ENCODE peak calls at places on chromosome 12, in seven cellular contexts. One of them, this sample, is unnamed.

GRCh38 chr12:212799-213526 is 994 bp downstream of the SLC6A12 start:
- DNase-seq in RKO: no peak
- DNase-seq in NCI-H1092: no peak
- DNase-seq in AG20443: no peak
- DNase-seq in stimulated activated CD8-positive, alpha-beta memory T cell treated with anti-CD3 and anti-CD28 coated beads, Interleukin-15, amount 100 ng/mL, for 24 hours: no peak
- DNase-seq in DMS79: no peak
- DNase-seq in DMS53: peak; percentile 61
- DNase-seq in this sample: peak; percentile 76

GRCh38 chr12:127108360-127109215 is 1158.4 kb upstream of the TMEM132C start:
- DNase-seq in RKO: peak; percentile 40
- DNase-seq in NCI-H1092: peak; percentile 7
- DNase-seq in AG20443: peak; percentile 65
- DNase-seq in stimulated activated CD8-positive, alpha-beta memory T cell treated with anti-CD3 and anti-CD28 coated beads, Interleukin-15, amount 100 ng/mL, for 24 hours: peak; percentile 11
- DNase-seq in DMS79: no peak
- DNase-seq in DMS53: peak; percentile 72
- DNase-seq in this sample: peak; percentile 51

GRCh38 chr12:115337693-115338543 is 653.9 kb upstream of the TBX3 start:
- DNase-seq in RKO: peak; percentile 89
- DNase-seq in NCI-H1092: no peak
- DNase-seq in AG20443: peak; percentile 85
- DNase-seq in stimulated activated CD8-positive, alpha-beta memory T cell treated with anti-CD3 and anti-CD28 coated beads, Interleukin-15, amount 100 ng/mL, for 24 hours: no peak
- DNase-seq in DMS79: peak; percentile 97
- DNase-seq in DMS53: peak; percentile 39
- DNase-seq in this sample: peak; percentile 74

GRCh38 chr12:71456990-71457389 is 17.4 kb downstream of the LGR5 start:
- DNase-seq in RKO: no peak
- DNase-seq in NCI-H1092: no peak
- DNase-seq in AG20443: no peak
- DNase-seq in stimulated activated CD8-positive, alpha-beta memory T cell treated with anti-CD3 and anti-CD28 coated beads, Interleukin-15, amount 100 ng/mL, for 24 hours: no peak
- DNase-seq in DMS79: no peak
- DNase-seq in DMS53: no peak
- DNase-seq in this sample: no peak

GRCh38 chr12:93442411-93443340 is 929 bp upstream of the UBE2N start:
- DNase-seq in RKO: peak; percentile 23
- DNase-seq in NCI-H1092: no peak
- DNase-seq in AG20443: no peak
- DNase-seq in stimulated activated CD8-positive, alpha-beta memory T cell treated with anti-CD3 and anti-CD28 coated beads, Interleukin-15, amount 100 ng/mL, for 24 hours: no peak
- DNase-seq in DMS79: peak; percentile 53
- DNase-seq in DMS53: peak; percentile 61
- DNase-seq in this sample: peak; percentile 63

GRCh38 chr12:16796168-16796567 is 190.2 kb upstream of the LMO3 start:
- DNase-seq in RKO: no peak
- DNase-seq in NCI-H1092: no peak
- DNase-seq in AG20443: no peak
- DNase-seq in stimulated activated CD8-positive, alpha-beta memory T cell treated with anti-CD3 and anti-CD28 coated beads, Interleukin-15, amount 100 ng/mL, for 24 hours: no peak
- DNase-seq in DMS79: no peak
- DNase-seq in DMS53: no peak
- DNase-seq in this sample: no peak

GRCh38 chr12:4977104-4977503 is 66.6 kb upstream of the KCNA5 start:
- DNase-seq in RKO: no peak
- DNase-seq in NCI-H1092: no peak
- DNase-seq in AG20443: no peak
- DNase-seq in stimulated activated CD8-positive, alpha-beta memory T cell treated with anti-CD3 and anti-CD28 coated beads, Interleukin-15, amount 100 ng/mL, for 24 hours: no peak
- DNase-seq in DMS79: no peak
- DNase-seq in DMS53: peak; percentile 60
- DNase-seq in this sample: no peak

GRCh38 chr12:30191701-30192455 is 408.1 kb upstream of the TMTC1 start:
- DNase-seq in RKO: no peak
- DNase-seq in NCI-H1092: no peak
- DNase-seq in AG20443: no peak
- DNase-seq in stimulated activated CD8-positive, alpha-beta memory T cell treated with anti-CD3 and anti-CD28 coated beads, Interleukin-15, amount 100 ng/mL, for 24 hours: no peak
- DNase-seq in DMS79: no peak
- DNase-seq in DMS53: no peak
- DNase-seq in this sample: no peak

GRCh38 chr12:92242917-92243316 is 97.3 kb upstream of the BTG1 start:
- DNase-seq in RKO: no peak
- DNase-seq in NCI-H1092: no peak
- DNase-seq in AG20443: peak; percentile 17
- DNase-seq in stimulated activated CD8-positive, alpha-beta memory T cell treated with anti-CD3 and anti-CD28 coated beads, Interleukin-15, amount 100 ng/mL, for 24 hours: no peak
- DNase-seq in DMS79: no peak
- DNase-seq in DMS53: no peak
- DNase-seq in this sample: no peak

GRCh38 chr12:125092872-125093680 is 27.8 kb downstream of the AACS start:
- DNase-seq in RKO: no peak
- DNase-seq in NCI-H1092: no peak
- DNase-seq in AG20443: peak; percentile 84
- DNase-seq in stimulated activated CD8-positive, alpha-beta memory T cell treated with anti-CD3 and anti-CD28 coated beads, Interleukin-15, amount 100 ng/mL, for 24 hours: no peak
- DNase-seq in DMS79: no peak
- DNase-seq in DMS53: peak; percentile 97
- DNase-seq in this sample: peak; percentile 75

GRCh38 chr12:122421815-122422737 is at the start of gene CLIP1:
- DNase-seq in RKO: peak; percentile 67
- DNase-seq in NCI-H1092: no peak
- DNase-seq in AG20443: peak; percentile 88
- DNase-seq in stimulated activated CD8-positive, alpha-beta memory T cell treated with anti-CD3 and anti-CD28 coated beads, Interleukin-15, amount 100 ng/mL, for 24 hours: peak; percentile 40
- DNase-seq in DMS79: peak; percentile 38
- DNase-seq in DMS53: peak; percentile 87
- DNase-seq in this sample: peak; percentile 31

GRCh38 chr12:4535871-4536270 is 2.8 kb upstream of the RAD51AP1 start:
- DNase-seq in RKO: no peak
- DNase-seq in NCI-H1092: no peak
- DNase-seq in AG20443: no peak
- DNase-seq in stimulated activated CD8-positive, alpha-beta memory T cell treated with anti-CD3 and anti-CD28 coated beads, Interleukin-15, amount 100 ng/mL, for 24 hours: no peak
- DNase-seq in DMS79: no peak
- DNase-seq in DMS53: no peak
- DNase-seq in this sample: no peak

GRCh38 chr12:121240484-121241202 is 30.7 kb downstream of the P2RX4 start:
- DNase-seq in RKO: no peak
- DNase-seq in NCI-H1092: no peak
- DNase-seq in AG20443: peak; percentile 58
- DNase-seq in stimulated activated CD8-positive, alpha-beta memory T cell treated with anti-CD3 and anti-CD28 coated beads, Interleukin-15, amount 100 ng/mL, for 24 hours: peak; percentile 53
- DNase-seq in DMS79: no peak
- DNase-seq in DMS53: peak; percentile 30
- DNase-seq in this sample: no peak

GRCh38 chr12:105440037-105440664 is 109.7 kb downstream of the C12orf75 start:
- DNase-seq in RKO: no peak
- DNase-seq in NCI-H1092: no peak
- DNase-seq in AG20443: no peak
- DNase-seq in stimulated activated CD8-positive, alpha-beta memory T cell treated with anti-CD3 and anti-CD28 coated beads, Interleukin-15, amount 100 ng/mL, for 24 hours: no peak
- DNase-seq in DMS79: no peak
- DNase-seq in DMS53: no peak
- DNase-seq in this sample: no peak

This sample was measured in renal cortical epithelial cell.